ENCODE peak calls at places on chromosomes 5 and 9, in six cellular contexts. One of them, this sample, is unnamed.

GRCh38 chr9:98665511-98665910 is 43.2 kb downstream of the GABBR2 start:
- DNase-seq in NCI-H2081 treated with DMSO at 0.1 percent for 48 hours: no peak
- DNase-seq in AG20443: no peak
- DNase-seq in AG09319: no peak
- DNase-seq in globus pallidus: no peak
- DNase-seq in cardiac muscle cell: no peak
- DNase-seq in this sample: no peak

GRCh38 chr9:131405429-131405828 is 11.5 kb downstream of the PRRC2B start:
- DNase-seq in NCI-H2081 treated with DMSO at 0.1 percent for 48 hours: no peak
- DNase-seq in AG20443: peak; percentile 69
- DNase-seq in AG09319: no peak
- DNase-seq in globus pallidus: no peak
- DNase-seq in cardiac muscle cell: peak; percentile 91
- DNase-seq in this sample: no peak

GRCh38 chr9:116279230-116279629 is 125.6 kb downstream of the PAPPA start:
- DNase-seq in NCI-H2081 treated with DMSO at 0.1 percent for 48 hours: no peak
- DNase-seq in AG20443: no peak
- DNase-seq in AG09319: no peak
- DNase-seq in globus pallidus: no peak
- DNase-seq in cardiac muscle cell: peak; percentile 53
- DNase-seq in this sample: no peak

GRCh38 chr5:149357370-149358293 is at the start of gene PCYOX1L:
- DNase-seq in NCI-H2081 treated with DMSO at 0.1 percent for 48 hours: peak; percentile 69
- DNase-seq in AG20443: peak; percentile 99
- DNase-seq in AG09319: peak; percentile 86
- DNase-seq in globus pallidus: peak; percentile 96
- DNase-seq in cardiac muscle cell: peak; percentile 96
- DNase-seq in this sample: peak; percentile 86

GRCh38 chr9:126395439-126396212 is 69.0 kb downstream of the MVB12B start:
- DNase-seq in NCI-H2081 treated with DMSO at 0.1 percent for 48 hours: no peak
- DNase-seq in AG20443: peak; percentile 48
- DNase-seq in AG09319: no peak
- DNase-seq in globus pallidus: no peak
- DNase-seq in cardiac muscle cell: peak; percentile 49
- DNase-seq in this sample: no peak

GRCh38 chr9:115164511-115164974 is 46.6 kb upstream of the TNC start:
- DNase-seq in NCI-H2081 treated with DMSO at 0.1 percent for 48 hours: no peak
- DNase-seq in AG20443: peak; percentile 36
- DNase-seq in AG09319: no peak
- DNase-seq in globus pallidus: peak; percentile 82
- DNase-seq in cardiac muscle cell: peak; percentile 38
- DNase-seq in this sample: peak; percentile 49

GRCh38 chr9:95048225-95049087 is 269.1 kb downstream of the FANCC start:
- DNase-seq in NCI-H2081 treated with DMSO at 0.1 percent for 48 hours: no peak
- DNase-seq in AG20443: peak; percentile 70
- DNase-seq in AG09319: no peak
- DNase-seq in globus pallidus: no peak
- DNase-seq in cardiac muscle cell: peak; percentile 52
- DNase-seq in this sample: no peak

GRCh38 chr9:111794837-111795556 is at the start of gene SHOC1:
- DNase-seq in NCI-H2081 treated with DMSO at 0.1 percent for 48 hours: no peak
- DNase-seq in AG20443: no peak
- DNase-seq in AG09319: no peak
- DNase-seq in globus pallidus: no peak
- DNase-seq in cardiac muscle cell: no peak
- DNase-seq in this sample: no peak

GRCh38 chr5:71922584-71923106 is 184.6 kb upstream of the MAP1B start:
- DNase-seq in NCI-H2081 treated with DMSO at 0.1 percent for 48 hours: no peak
- DNase-seq in AG20443: peak; percentile 57
- DNase-seq in AG09319: no peak
- DNase-seq in globus pallidus: no peak
- DNase-seq in cardiac muscle cell: peak; percentile 88
- DNase-seq in this sample: no peak

This sample was measured in foreskin melanocyte.